ENCODE peak calls at places on chromosomes 5 and 9, in nine cellular contexts. R, I, K, N, L, Z, H, Q and A are unnamed samples.

GRCh38 chr9:126700296-126700695 is 86.6 kb downstream of the LMX1B start:
- DNase-seq in R (peak), I (no peak), K (peak), N (no peak), L (no peak), Z (no peak), H (no peak), Q (peak), A (no peak)

GRCh38 chr5:56981906-56982305 is 30.0 kb upstream of the MIER3 start:
- DNase-seq in R (no peak), I (no peak), K (no peak), N (no peak), L (no peak), Z (no peak), H (no peak), Q (no peak), A (no peak)

GRCh38 chr5:90168399-90168798 is 241.2 kb downstream of the CETN3 start:
- DNase-seq in R (no peak), I (no peak), K (no peak), N (no peak), L (no peak), Z (no peak), H (no peak), Q (no peak), A (no peak)

GRCh38 chr5:171562822-171563221 is 143.4 kb downstream of the FGF18 start:
- DNase-seq in R (no peak), I (no peak), K (no peak), N (no peak), L (peak), Z (no peak), H (peak), Q (no peak), A (no peak)

GRCh38 chr9:114775981-114776380 is 29.9 kb downstream of the TNFSF15 start:
- DNase-seq in R (no peak), I (no peak), K (no peak), N (no peak), L (no peak), Z (no peak), H (no peak), Q (no peak), A (no peak)

GRCh38 chr9:84772511-84772910 is 103.0 kb downstream of the NTRK2 start:
- DNase-seq in R (no peak), I (no peak), K (no peak), N (no peak), L (peak), Z (no peak), H (peak), Q (no peak), A (no peak)

GRCh38 chr5:96778409-96778808 is 29.3 kb downstream of the ERAP1 start:
- DNase-seq in R (peak), I (no peak), K (no peak), N (no peak), L (no peak), Z (no peak), H (no peak), Q (no peak), A (no peak)

GRCh38 chr9:134326754-134327526 is 685 bp downstream of the RXRA start:
- DNase-seq in R (peak), I (no peak), K (no peak), N (no peak), L (no peak), Z (peak), H (peak), Q (no peak), A (peak)

GRCh38 chr5:75089662-75090061 is 37.3 kb upstream of the GCNT4 start:
- DNase-seq in R (no peak), I (no peak), K (no peak), N (no peak), L (no peak), Z (no peak), H (no peak), Q (no peak), A (no peak)

GRCh38 chr5:74040065-74040551 is 414.1 kb downstream of the ARHGEF28 start:
- DNase-seq in R (peak), I (no peak), K (no peak), N (peak), L (peak), Z (peak), H (peak), Q (peak), A (peak)

GRCh38 chr9:3879731-3880493 is 354.1 kb upstream of the RFX3 start:
- DNase-seq in R (no peak), I (no peak), K (no peak), N (no peak), L (no peak), Z (peak), H (no peak), Q (peak), A (no peak)

GRCh38 chr5:148011407-148012124 is 52.2 kb upstream of the SPINK5 start:
- DNase-seq in R (no peak), I (no peak), K (no peak), N (no peak), L (peak), Z (peak), H (peak), Q (no peak), A (no peak)

GRCh38 chr5:44329716-44330115 is 59.5 kb downstream of the FGF10 start:
- DNase-seq in R (no peak), I (no peak), K (no peak), N (no peak), L (no peak), Z (no peak), H (no peak), Q (no peak), A (no peak)

GRCh38 chr9:134291452-134291881 is 34.8 kb upstream of the RXRA start:
- DNase-seq in R (no peak), I (no peak), K (no peak), N (no peak), L (no peak), Z (no peak), H (no peak), Q (no peak), A (no peak)

GRCh38 chr9:109010676-109011655 is 2.3 kb downstream of the CTNNAL1 start:
- DNase-seq in R (no peak), I (peak), K (no peak), N (peak), L (peak), Z (peak), H (peak), Q (no peak), A (no peak)

GRCh38 chr5:66864240-66864884 is 268.2 kb downstream of the MAST4 start:
- DNase-seq in R (no peak), I (no peak), K (no peak), N (no peak), L (peak), Z (peak), H (peak), Q (peak), A (no peak)

GRCh38 chr5:54873696-54874095 is 111.7 kb downstream of the ESM1 start:
- DNase-seq in R (no peak), I (no peak), K (no peak), N (no peak), L (no peak), Z (no peak), H (no peak), Q (no peak), A (no peak)

GRCh38 chr5:104551628-104552027 is 989.0 kb upstream of the NUDT12 start:
- DNase-seq in R (no peak), I (no peak), K (no peak), N (no peak), L (no peak), Z (no peak), H (no peak), Q (no peak), A (no peak)

GRCh38 chr9:35611230-35611797 is 6.3 kb downstream of the TESK1 start:
- DNase-seq in R (no peak), I (peak), K (no peak), N (no peak), L (peak), Z (peak), H (peak), Q (peak), A (peak)

GRCh38 chr5:151202381-151203139 is 21.3 kb downstream of the CCDC69 start:
- DNase-seq in R (no peak), I (no peak), K (peak), N (no peak), L (peak), Z (peak), H (peak), Q (no peak), A (no peak)

GRCh38 chr5:7742241-7742656 is 108.7 kb downstream of the CFAP90 start:
- DNase-seq in R (no peak), I (no peak), K (no peak), N (no peak), L (no peak), Z (peak), H (no peak), Q (no peak), A (no peak)

GRCh38 chr5:108726446-108727091 is 21.1 kb upstream of the FER start:
- DNase-seq in R (no peak), I (no peak), K (no peak), N (no peak), L (no peak), Z (peak), H (peak), Q (no peak), A (no peak)

GRCh38 chr5:68007446-68007845 is 208.1 kb upstream of the PIK3R1 start:
- DNase-seq in R (no peak), I (no peak), K (no peak), N (peak), L (peak), Z (peak), H (peak), Q (no peak), A (peak)

GRCh38 chr9:70285246-70285645 is 26.5 kb downstream of the SMC5 start:
- DNase-seq in R (no peak), I (no peak), K (no peak), N (no peak), L (no peak), Z (no peak), H (peak), Q (no peak), A (no peak)

GRCh38 chr5:39714036-39714698 is 289.4 kb upstream of the DAB2 start:
- DNase-seq in R (no peak), I (peak), K (no peak), N (no peak), L (peak), Z (peak), H (peak), Q (peak), A (no peak)

GRCh38 chr5:133902521-133903118 is 65.8 kb downstream of the C5orf15 start:
- DNase-seq in R (no peak), I (no peak), K (no peak), N (no peak), L (no peak), Z (no peak), H (no peak), Q (no peak), A (no peak)

GRCh38 chr5:35096209-35096608 is 48.5 kb upstream of the AGXT2 start:
- DNase-seq in R (no peak), I (no peak), K (no peak), N (no peak), L (no peak), Z (no peak), H (no peak), Q (no peak), A (no peak)

GRCh38 chr5:16178745-16179372 is 732 bp downstream of the MARCHF11 start:
- DNase-seq in R (peak), I (no peak), K (no peak), N (no peak), L (peak), Z (peak), H (peak), Q (peak), A (peak)

GRCh38 chr5:88882321-88883038 is 504 bp downstream of the MEF2C start:
- DNase-seq in R (no peak), I (no peak), K (no peak), N (no peak), L (peak), Z (no peak), H (peak), Q (no peak), A (no peak)

GRCh38 chr5:177432905-177433657 is 6.6 kb downstream of the GRK6 start:
- DNase-seq in R (no peak), I (no peak), K (no peak), N (no peak), L (no peak), Z (no peak), H (no peak), Q (no peak), A (no peak)

GRCh38 chr5:127827451-127827850 is 124.3 kb downstream of the CCDC192 start:
- DNase-seq in R (no peak), I (no peak), K (no peak), N (no peak), L (no peak), Z (no peak), H (no peak), Q (no peak), A (no peak)

GRCh38 chr5:11062379-11062778 is 301.3 kb upstream of the DAP start:
- DNase-seq in R (no peak), I (no peak), K (no peak), N (no peak), L (peak), Z (no peak), H (peak), Q (no peak), A (no peak)

GRCh38 chr9:93188426-93189368 is 4.8 kb downstream of the WNK2 start:
- DNase-seq in R (no peak), I (no peak), K (no peak), N (no peak), L (no peak), Z (no peak), H (no peak), Q (no peak), A (no peak)

GRCh38 chr9:83509372-83509771 is 28.8 kb downstream of the FRMD3 start:
- DNase-seq in R (no peak), I (no peak), K (no peak), N (peak), L (peak), Z (no peak), H (no peak), Q (no peak), A (no peak)

GRCh38 chr5:73488806-73489205 is 9.4 kb upstream of the BTF3 start:
- DNase-seq in R (no peak), I (no peak), K (no peak), N (no peak), L (no peak), Z (no peak), H (no peak), Q (no peak), A (no peak)

GRCh38 chr9:104927216-104927911 is 591 bp downstream of the ABCA1 start:
- DNase-seq in R (peak), I (no peak), K (no peak), N (no peak), L (peak), Z (peak), H (peak), Q (peak), A (peak)

GRCh38 chr9:80197661-80198060 is 625.9 kb downstream of the TLE4 start:
- DNase-seq in R (no peak), I (no peak), K (no peak), N (no peak), L (no peak), Z (peak), H (peak), Q (no peak), A (no peak)

GRCh38 chr9:21781656-21782055 is 20.8 kb upstream of the MTAP start:
- DNase-seq in R (no peak), I (no peak), K (no peak), N (no peak), L (no peak), Z (no peak), H (no peak), Q (no peak), A (no peak)

GRCh38 chr9:21777701-21778100 is 24.7 kb upstream of the MTAP start:
- DNase-seq in R (no peak), I (no peak), K (no peak), N (peak), L (peak), Z (peak), H (peak), Q (no peak), A (no peak)

GRCh38 chr9:21778300-21778699 is 24.1 kb upstream of the MTAP start:
- DNase-seq in R (no peak), I (no peak), K (no peak), N (no peak), L (no peak), Z (peak), H (peak), Q (no peak), A (no peak)

GRCh38 chr9:21779397-21779796 is 23.0 kb upstream of the MTAP start:
- DNase-seq in R (no peak), I (no peak), K (no peak), N (no peak), L (no peak), Z (peak), H (peak), Q (no peak), A (no peak)

GRCh38 chr9:21782207-21782606 is 20.2 kb upstream of the MTAP start:
- DNase-seq in R (no peak), I (no peak), K (no peak), N (no peak), L (no peak), Z (peak), H (no peak), Q (no peak), A (no peak)
- TF ChIP-seq CTCF in R (no peak), I (no peak), K (no peak), N (no peak), L (no peak), Z (no peak), H (no peak), Q (no peak), A (no peak)

DNA sequence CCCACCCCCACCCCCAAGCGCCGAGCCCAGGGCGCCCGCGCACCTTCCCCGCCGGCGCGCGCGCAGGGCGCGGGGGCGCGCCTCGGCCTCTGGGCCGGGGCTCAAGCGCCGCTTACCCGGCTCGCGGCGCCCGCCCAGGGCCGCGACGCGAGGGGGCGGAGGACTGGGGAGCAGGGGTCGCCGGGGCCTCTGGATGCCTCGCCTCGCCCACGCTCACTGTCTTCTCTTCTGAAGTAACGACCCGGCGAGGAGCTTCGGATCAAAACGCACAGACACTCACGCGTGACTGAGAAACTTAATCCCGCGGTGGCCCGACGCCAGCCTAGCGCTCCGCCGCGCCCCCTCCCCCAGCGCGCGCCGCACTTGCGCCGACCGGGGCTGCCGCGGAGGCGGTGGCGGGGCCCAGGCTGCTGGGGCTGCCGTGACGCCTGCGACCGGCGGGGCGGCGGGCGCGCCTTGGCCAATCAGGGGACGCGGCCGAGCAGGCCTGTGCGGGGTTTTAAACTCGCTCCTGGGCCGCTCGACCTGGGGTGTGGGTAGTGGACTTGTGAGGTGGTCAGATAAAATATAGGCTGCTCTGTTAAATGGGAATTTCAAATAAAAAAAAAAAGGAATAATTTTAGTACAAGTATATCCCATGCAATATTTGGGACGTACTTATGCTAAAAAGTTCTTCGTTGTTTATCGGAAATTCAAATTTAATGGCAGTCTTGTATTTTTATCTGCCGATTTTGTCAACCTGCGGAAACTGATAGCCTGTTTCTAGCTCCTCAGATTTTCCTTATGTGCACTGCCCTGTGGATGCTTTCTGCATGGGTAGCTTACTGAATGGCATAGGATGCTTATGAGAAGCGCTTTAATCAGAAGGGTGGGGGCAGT is at the start of gene MPDZ:
- DNase-seq in R (peak), I (no peak), K (peak), N (no peak), L (peak), Z (peak), H (peak), Q (peak), A (peak)
- TF ChIP-seq CTCF in R (no peak), I (no peak), K (no peak), N (no peak), L (no peak), Z (no peak), H (no peak), Q (no peak), A (peak)

GRCh38 chr5:61933787-61934626 is 372.0 kb upstream of the KIF2A start:
- DNase-seq in R (peak), I (no peak), K (no peak), N (no peak), L (peak), Z (peak), H (peak), Q (peak), A (peak)
- TF ChIP-seq CTCF in R (peak), I (no peak), K (peak), N (peak), L (peak), Z (peak), H (peak), Q (peak), A (peak)

GRCh38 chr9:71683598-71684235 is 84.6 kb downstream of the CEMIP2 start:
- DNase-seq in R (peak), I (no peak), K (no peak), N (no peak), L (peak), Z (peak), H (peak), Q (peak), A (no peak)
- TF ChIP-seq CTCF in R (peak), I (no peak), K (peak), N (peak), L (peak), Z (peak), H (peak), Q (peak), A (peak)